ENCODE peak calls at places on chromosome 5, in seven cellular contexts. One of them, this sample, is unnamed.

GRCh38 chr5:113378960-113379541 is 55.7 kb downstream of the TSSK1B start:
- DNase-seq in neuronal stem cell: peak; percentile 59
- DNase-seq in IMR-90: peak; percentile 62
- DNase-seq in mesenchymal stem cell: peak; percentile 72
- DNase-seq in trophoblast cell: peak; percentile 78
- DNase-seq in mesendoderm: peak; percentile 79
- DNase-seq in H1: peak; percentile 76
- DNase-seq in this sample: peak; percentile 71

GRCh38 chr5:145847499-145848497 is 12.7 kb upstream of the PRELID2 start:
- DNase-seq in neuronal stem cell: no peak
- DNase-seq in IMR-90: peak; percentile 93
- DNase-seq in mesenchymal stem cell: peak; percentile 77
- DNase-seq in trophoblast cell: peak; percentile 36
- DNase-seq in mesendoderm: no peak
- DNase-seq in H1: no peak
- DNase-seq in this sample: no peak

GRCh38 chr5:7795311-7795710 is 55.6 kb downstream of the CFAP90 start:
- DNase-seq in neuronal stem cell: no peak
- DNase-seq in IMR-90: no peak
- DNase-seq in mesenchymal stem cell: no peak
- DNase-seq in trophoblast cell: no peak
- DNase-seq in mesendoderm: no peak
- DNase-seq in H1: no peak
- DNase-seq in this sample: no peak

GRCh38 chr5:171647900-171648253 is 137.7 kb upstream of the SMIM23 start:
- DNase-seq in neuronal stem cell: no peak
- DNase-seq in IMR-90: peak; percentile 17
- DNase-seq in mesenchymal stem cell: no peak
- DNase-seq in trophoblast cell: no peak
- DNase-seq in mesendoderm: no peak
- DNase-seq in H1: no peak
- DNase-seq in this sample: no peak

GRCh38 chr5:142472306-142472951 is 147.6 kb upstream of the SPRY4 start:
- DNase-seq in neuronal stem cell: no peak
- DNase-seq in IMR-90: peak; percentile 96
- DNase-seq in mesenchymal stem cell: peak; percentile 94
- DNase-seq in trophoblast cell: peak; percentile 95
- DNase-seq in mesendoderm: peak; percentile 73
- DNase-seq in H1: no peak
- DNase-seq in this sample: no peak

GRCh38 chr5:8005416-8005815 is 136.5 kb downstream of the MTRR start:
- DNase-seq in neuronal stem cell: no peak
- DNase-seq in IMR-90: no peak
- DNase-seq in mesenchymal stem cell: no peak
- DNase-seq in trophoblast cell: no peak
- DNase-seq in mesendoderm: no peak
- DNase-seq in H1: no peak
- DNase-seq in this sample: no peak

GRCh38 chr5:82045526-82046267 is 73.9 kb downstream of the ATG10 start:
- DNase-seq in neuronal stem cell: no peak
- DNase-seq in IMR-90: peak; percentile 76
- DNase-seq in mesenchymal stem cell: peak; percentile 8
- DNase-seq in trophoblast cell: no peak
- DNase-seq in mesendoderm: no peak
- DNase-seq in H1: no peak
- DNase-seq in this sample: no peak

GRCh38 chr5:153267506-153267905 is 223.0 kb upstream of the GRIA1 start:
- DNase-seq in neuronal stem cell: no peak
- DNase-seq in IMR-90: no peak
- DNase-seq in mesenchymal stem cell: no peak
- DNase-seq in trophoblast cell: peak; percentile 85
- DNase-seq in mesendoderm: no peak
- DNase-seq in H1: no peak
- DNase-seq in this sample: no peak

GRCh38 chr5:10320793-10321192 is 13.1 kb upstream of the CMBL start:
- DNase-seq in neuronal stem cell: no peak
- DNase-seq in IMR-90: no peak
- DNase-seq in mesenchymal stem cell: no peak
- DNase-seq in trophoblast cell: no peak
- DNase-seq in mesendoderm: no peak
- DNase-seq in H1: no peak
- DNase-seq in this sample: no peak

GRCh38 chr5:120457839-120458507 is 6.1 kb upstream of the PRR16 start:
- DNase-seq in neuronal stem cell: no peak
- DNase-seq in IMR-90: peak; percentile 29
- DNase-seq in mesenchymal stem cell: peak; percentile 63
- DNase-seq in trophoblast cell: peak; percentile 75
- DNase-seq in mesendoderm: peak; percentile 64
- DNase-seq in H1: peak; percentile 82
- DNase-seq in this sample: peak; percentile 80

GRCh38 chr5:165325201-165325600 is 1819.8 kb downstream of the MAT2B start:
- DNase-seq in neuronal stem cell: no peak
- DNase-seq in IMR-90: peak; percentile 12
- DNase-seq in mesenchymal stem cell: no peak
- DNase-seq in trophoblast cell: no peak
- DNase-seq in mesendoderm: no peak
- DNase-seq in H1: no peak
- DNase-seq in this sample: no peak

GRCh38 chr5:172910828-172911627 is 48.2 kb upstream of the RPL26L1 start:
- DNase-seq in neuronal stem cell: no peak
- DNase-seq in IMR-90: peak; percentile 96
- DNase-seq in mesenchymal stem cell: peak; percentile 85
- DNase-seq in trophoblast cell: peak; percentile 32
- DNase-seq in mesendoderm: peak; percentile 48
- DNase-seq in H1: peak; percentile 55
- DNase-seq in this sample: peak; percentile 48

GRCh38 chr5:111143910-111144309 is 51.8 kb downstream of the WDR36 start:
- DNase-seq in neuronal stem cell: no peak
- DNase-seq in IMR-90: peak; percentile 73
- DNase-seq in mesenchymal stem cell: peak; percentile 3
- DNase-seq in trophoblast cell: no peak
- DNase-seq in mesendoderm: peak; percentile 38
- DNase-seq in H1: no peak
- DNase-seq in this sample: no peak

GRCh38 chr5:132425009-132425937 is 55.8 kb downstream of the SLC22A5 start:
- DNase-seq in neuronal stem cell: no peak
- DNase-seq in IMR-90: peak; percentile 95
- DNase-seq in mesenchymal stem cell: peak; percentile 91
- DNase-seq in trophoblast cell: peak; percentile 68
- DNase-seq in mesendoderm: no peak
- DNase-seq in H1: peak; percentile 43
- DNase-seq in this sample: no peak

GRCh38 chr5:142894749-142895148 is 124.6 kb downstream of the ARHGAP26 start:
- DNase-seq in neuronal stem cell: no peak
- DNase-seq in IMR-90: peak; percentile 80
- DNase-seq in mesenchymal stem cell: no peak
- DNase-seq in trophoblast cell: no peak
- DNase-seq in mesendoderm: no peak
- DNase-seq in H1: no peak
- DNase-seq in this sample: no peak

GRCh38 chr5:123673107-123673506 is 161.1 kb downstream of the CSNK1G3 start:
- DNase-seq in neuronal stem cell: no peak
- DNase-seq in IMR-90: no peak
- DNase-seq in mesenchymal stem cell: no peak
- DNase-seq in trophoblast cell: peak; percentile 6
- DNase-seq in mesendoderm: peak; percentile 44
- DNase-seq in H1: no peak
- DNase-seq in this sample: peak; percentile 27

GRCh38 chr5:125059255-125060050 is 313.0 kb upstream of the ZNF608 start:
- DNase-seq in neuronal stem cell: peak; percentile 33
- DNase-seq in IMR-90: peak; percentile 54
- DNase-seq in mesenchymal stem cell: peak; percentile 14
- DNase-seq in trophoblast cell: no peak
- DNase-seq in mesendoderm: peak; percentile 13
- DNase-seq in H1: no peak
- DNase-seq in this sample: no peak

GRCh38 chr5:61319388-61320146 is 12.5 kb upstream of the ZSWIM6 start:
- DNase-seq in neuronal stem cell: peak; percentile 48
- DNase-seq in IMR-90: no peak
- DNase-seq in mesenchymal stem cell: peak; percentile 16
- DNase-seq in trophoblast cell: no peak
- DNase-seq in mesendoderm: peak; percentile 74
- DNase-seq in H1: peak; percentile 60
- DNase-seq in this sample: peak; percentile 71

GRCh38 chr5:79640571-79641055 is 28.4 kb downstream of the TENT2 start:
- DNase-seq in neuronal stem cell: no peak
- DNase-seq in IMR-90: peak; percentile 19
- DNase-seq in mesenchymal stem cell: peak; percentile 38
- DNase-seq in trophoblast cell: no peak
- DNase-seq in mesendoderm: no peak
- DNase-seq in H1: no peak
- DNase-seq in this sample: no peak

GRCh38 chr5:74471875-74472274 is 168.7 kb downstream of the ENC1 start:
- DNase-seq in neuronal stem cell: no peak
- DNase-seq in IMR-90: peak; percentile 15
- DNase-seq in mesenchymal stem cell: no peak
- DNase-seq in trophoblast cell: no peak
- DNase-seq in mesendoderm: no peak
- DNase-seq in H1: no peak
- DNase-seq in this sample: no peak

GRCh38 chr5:77768978-77769377 is 7.2 kb downstream of the TBCA start:
- DNase-seq in neuronal stem cell: no peak
- DNase-seq in IMR-90: peak; percentile 10
- DNase-seq in mesenchymal stem cell: no peak
- DNase-seq in trophoblast cell: no peak
- DNase-seq in mesendoderm: no peak
- DNase-seq in H1: no peak
- DNase-seq in this sample: no peak

GRCh38 chr5:167530548-167530947 is 760.9 kb upstream of the WWC1 start:
- DNase-seq in neuronal stem cell: no peak
- DNase-seq in IMR-90: no peak
- DNase-seq in mesenchymal stem cell: no peak
- DNase-seq in trophoblast cell: no peak
- DNase-seq in mesendoderm: no peak
- DNase-seq in H1: no peak
- DNase-seq in this sample: no peak

GRCh38 chr5:53472720-53473510 is 7.5 kb upstream of the FST start:
- DNase-seq in neuronal stem cell: no peak
- DNase-seq in IMR-90: no peak
- DNase-seq in mesenchymal stem cell: no peak
- DNase-seq in trophoblast cell: no peak
- DNase-seq in mesendoderm: no peak
- DNase-seq in H1: no peak
- DNase-seq in this sample: no peak

GRCh38 chr5:53480474-53481353 is at the start of gene FST:
- DNase-seq in neuronal stem cell: peak; percentile 72
- DNase-seq in IMR-90: peak; percentile 36
- DNase-seq in mesenchymal stem cell: peak; percentile 57
- DNase-seq in trophoblast cell: peak; percentile 48
- DNase-seq in mesendoderm: peak; percentile 63
- DNase-seq in H1: peak; percentile 78
- DNase-seq in this sample: peak; percentile 42

GRCh38 chr5:43485406-43485805 is 1.7 kb upstream of the TMEM267 start:
- DNase-seq in neuronal stem cell: no peak
- DNase-seq in IMR-90: peak; percentile 1
- DNase-seq in mesenchymal stem cell: peak; percentile 4
- DNase-seq in trophoblast cell: no peak
- DNase-seq in mesendoderm: no peak
- DNase-seq in H1: no peak
- DNase-seq in this sample: no peak
- H2BK120ac ChIP-seq in neuronal stem cell: no peak overlapping the region
- H2BK120ac ChIP-seq in IMR-90: no peak overlapping the region
- H2BK120ac ChIP-seq in mesenchymal stem cell: no peak overlapping the region
- H2BK120ac ChIP-seq in trophoblast cell: no peak overlapping the region
- H2BK120ac ChIP-seq in mesendoderm: no peak overlapping the region
- H2BK120ac ChIP-seq in H1: no peak overlapping the region
- H2BK120ac ChIP-seq in this sample: no peak overlapping the region

DNA sequence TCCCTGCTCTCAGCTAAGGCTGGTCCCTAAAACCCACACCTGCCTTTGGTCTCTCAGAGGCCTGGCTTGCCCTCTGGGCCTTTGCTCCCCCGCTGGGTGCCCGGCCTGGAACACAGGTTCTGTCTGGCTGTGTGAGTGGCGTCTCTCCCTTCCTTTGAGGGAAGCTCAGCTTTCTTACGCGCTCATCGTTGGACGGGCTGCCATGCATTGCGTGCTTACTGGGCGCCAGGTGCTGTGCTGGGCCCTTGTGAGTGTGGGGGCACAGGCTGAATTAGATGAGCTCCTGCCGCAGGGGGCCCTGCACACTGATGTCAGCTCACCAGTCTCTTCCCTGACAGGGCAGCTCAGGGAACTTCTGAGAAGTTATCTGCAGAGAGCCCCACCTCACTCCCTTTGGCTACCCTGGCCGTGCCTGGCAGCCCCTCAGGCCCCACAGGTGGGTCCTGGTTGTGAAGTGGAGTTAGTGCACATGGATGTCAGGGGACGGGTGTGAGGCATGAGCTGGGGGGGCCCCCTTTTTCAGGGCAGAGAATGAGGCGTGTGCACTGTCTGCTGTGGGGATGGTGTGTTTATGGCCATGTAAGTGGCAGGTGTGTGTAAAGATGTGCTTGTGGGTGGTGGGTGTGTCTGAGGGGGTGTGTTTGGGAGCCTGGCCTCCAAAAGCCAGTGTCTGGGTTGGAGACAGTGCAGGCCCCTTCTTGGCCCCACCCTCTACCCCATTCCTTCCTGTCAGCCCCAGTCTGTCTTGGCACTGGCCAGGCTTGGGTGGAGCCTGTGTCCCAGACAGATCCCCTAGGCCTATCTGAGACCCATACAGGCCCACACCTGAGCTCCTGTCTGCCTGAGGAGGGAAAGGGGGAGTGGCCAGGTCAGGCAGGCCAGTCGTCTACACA is 7.5 kb upstream of the RMND5B start:
- DNase-seq in neuronal stem cell: no peak
- DNase-seq in IMR-90: no peak
- DNase-seq in mesenchymal stem cell: no peak
- DNase-seq in trophoblast cell: no peak
- DNase-seq in mesendoderm: no peak
- DNase-seq in H1: no peak
- DNase-seq in this sample: no peak
- H3K9ac ChIP-seq in neuronal stem cell: peak overlapping the region; percentile 21
- H3K9ac ChIP-seq in IMR-90: no peak overlapping the region
- H3K9ac ChIP-seq in mesenchymal stem cell: no peak overlapping the region
- H3K9ac ChIP-seq in trophoblast cell: no peak overlapping the region
- H3K9ac ChIP-seq in mesendoderm: no peak overlapping the region
- H3K9ac ChIP-seq in H1: no peak overlapping the region
- H3K9ac ChIP-seq in this sample: no peak overlapping the region

DNA sequence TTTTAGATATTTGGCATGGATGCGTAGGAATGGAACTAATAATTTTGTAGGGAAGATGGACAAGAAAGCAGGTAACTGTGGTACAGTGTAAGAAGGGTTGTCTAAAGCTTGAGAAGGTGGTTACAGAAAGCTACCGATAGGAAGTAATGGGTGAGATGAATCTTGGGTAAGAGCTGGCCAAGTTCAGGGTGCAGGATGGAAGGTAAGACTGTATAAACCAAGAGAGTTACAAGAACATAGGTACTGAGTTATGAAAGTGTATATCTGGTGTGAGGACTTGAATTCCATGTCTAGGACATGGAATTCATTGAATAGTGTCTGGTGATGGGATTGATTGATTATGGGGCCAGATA is 1.4 kb downstream of the MCCC2 start:
- DNase-seq in neuronal stem cell: no peak
- DNase-seq in IMR-90: no peak
- DNase-seq in mesenchymal stem cell: no peak
- DNase-seq in trophoblast cell: no peak
- DNase-seq in mesendoderm: no peak
- DNase-seq in H1: no peak
- DNase-seq in this sample: no peak
- H4K8ac ChIP-seq in neuronal stem cell: no peak overlapping the region
- H4K8ac ChIP-seq in IMR-90: no peak overlapping the region
- H4K8ac ChIP-seq in mesenchymal stem cell: no peak overlapping the region
- H4K8ac ChIP-seq in trophoblast cell: no peak overlapping the region
- H4K8ac ChIP-seq in mesendoderm: no peak overlapping the region
- H4K8ac ChIP-seq in H1: no peak overlapping the region
- H4K8ac ChIP-seq in this sample: no peak overlapping the region

GRCh38 chr5:133643365-133643764 is 31.0 kb upstream of the FSTL4 start:
- DNase-seq in neuronal stem cell: no peak
- DNase-seq in IMR-90: no peak
- DNase-seq in mesenchymal stem cell: no peak
- DNase-seq in trophoblast cell: no peak
- DNase-seq in mesendoderm: no peak
- DNase-seq in H1: no peak
- DNase-seq in this sample: no peak
- H2BK120ac ChIP-seq in neuronal stem cell: no peak overlapping the region
- H2BK120ac ChIP-seq in IMR-90: no peak overlapping the region
- H2BK120ac ChIP-seq in mesenchymal stem cell: no peak overlapping the region
- H2BK120ac ChIP-seq in trophoblast cell: no peak overlapping the region
- H2BK120ac ChIP-seq in mesendoderm: no peak overlapping the region
- H2BK120ac ChIP-seq in H1: no peak overlapping the region
- H2BK120ac ChIP-seq in this sample: no peak overlapping the region